ENCODE peak calls at places on chromosomes 6 and 20, in six cellular contexts. R is left lung, Y is A549, K is heart right ventricle, N is upper lobe of right lung, Z is Peyer's patch. H is an unnamed sample. For H3K9me3, the result is how much of the 10 kb centered on the place peaks cover.

GRCh38 chr20:33602826-33603590 is 59.1 kb upstream of the C20orf144 start:
- DNase-seq in R (no peak), Y (no peak), K (no peak), N (no peak), Z (no peak), H (peak)

GRCh38 chr6:6697620-6698019 is 109.1 kb downstream of the LY86 start:
- DNase-seq in R (no peak), Y (no peak), K (no peak), N (no peak), Z (no peak), H (no peak)

GRCh38 chr20:51428451-51429143 is 113.9 kb downstream of the NFATC2 start:
- DNase-seq in R (no peak), Y (no peak), K (peak), N (peak), Z (no peak), H (no peak)

GRCh38 chr6:26235240-26235730 is 129.7 kb upstream of the BTN3A2 start:
- DNase-seq in R (no peak), Y (peak), K (no peak), N (no peak), Z (no peak), H (peak)

GRCh38 chr20:21709535-21709904 is 4.1 kb downstream of the PAX1 start:
- DNase-seq in R (no peak), Y (no peak), K (no peak), N (no peak), Z (no peak), H (no peak)

GRCh38 chr6:21501815-21502214 is 91.7 kb upstream of the SOX4 start:
- DNase-seq in R (no peak), Y (no peak), K (no peak), N (no peak), Z (no peak), H (no peak)

GRCh38 chr6:2563635-2564034 is 187.1 kb downstream of the MYLK4 start:
- DNase-seq in R (no peak), Y (no peak), K (no peak), N (no peak), Z (no peak), H (peak)

GRCh38 chr6:14354919-14355572 is 237.5 kb downstream of the CD83 start:
- DNase-seq in R (no peak), Y (peak), K (peak), N (no peak), Z (no peak), H (no peak)

GRCh38 chr6:149446791-149447376 is 37.9 kb downstream of the ZC3H12D start:
- DNase-seq in R (no peak), Y (no peak), K (no peak), N (no peak), Z (no peak), H (no peak)

GRCh38 chr6:21942910-21943309 is 349.4 kb downstream of the SOX4 start:
- DNase-seq in R (no peak), Y (no peak), K (no peak), N (no peak), Z (no peak), H (no peak)

GRCh38 chr6:12174878-12175277 is 115.3 kb upstream of the EDN1 start:
- DNase-seq in R (no peak), Y (peak), K (no peak), N (no peak), Z (no peak), H (no peak)

GRCh38 chr6:143059616-143060353 is 904 bp upstream of the AIG1 start:
- DNase-seq in R (no peak), Y (peak), K (no peak), N (no peak), Z (no peak), H (peak)

GRCh38 chr20:59456342-59457132 is 147.8 kb upstream of the PHACTR3 start:
- DNase-seq in R (no peak), Y (no peak), K (no peak), N (no peak), Z (no peak), H (no peak)

GRCh38 chr20:14401479-14402138 is 64.2 kb upstream of the FLRT3 start:
- DNase-seq in R (no peak), Y (no peak), K (no peak), N (no peak), Z (no peak), H (no peak)

GRCh38 chr6:13331516-13332348 is 3.4 kb upstream of the TBC1D7 start:
- DNase-seq in R (no peak), Y (peak), K (no peak), N (no peak), Z (no peak), H (peak)

GRCh38 chr6:74671558-74672025 is 534.3 kb downstream of the COL12A1 start:
- DNase-seq in R (no peak), Y (no peak), K (no peak), N (no peak), Z (no peak), H (no peak)

GRCh38 chr6:10101551-10102252 is 313.2 kb downstream of the TFAP2A start:
- DNase-seq in R (no peak), Y (no peak), K (no peak), N (no peak), Z (no peak), H (no peak)

GRCh38 chr6:112576421-112576820 is 229.3 kb downstream of the RFPL4B start:
- DNase-seq in R (no peak), Y (no peak), K (no peak), N (no peak), Z (no peak), H (no peak)

GRCh38 chr6:151247510-151247909 is 7.7 kb downstream of the AKAP12 start:
- DNase-seq in R (no peak), Y (no peak), K (no peak), N (no peak), Z (no peak), H (no peak)

GRCh38 chr6:15026832-15027231 is 219.0 kb upstream of the JARID2 start:
- DNase-seq in R (no peak), Y (peak), K (peak), N (no peak), Z (no peak), H (no peak)

GRCh38 chr20:19249515-19249914 is 37.1 kb downstream of the SLC24A3 start:
- DNase-seq in R (no peak), Y (peak), K (no peak), N (no peak), Z (no peak), H (no peak)
- TF ChIP-seq CTCF in R (no peak), Y (peak), K (no peak), N (peak), Z (no peak), H (peak)

GRCh38 chr20:31236953-31237352 is 20.5 kb upstream of the DEFB115 start:
- DNase-seq in R (no peak), Y (no peak), K (no peak), N (no peak), Z (no peak), H (no peak)
- H3K9me3 ChIP-seq in R (half or more), Y (under half), K (half or more), N (under half), Z (under half), H (under half)

DNA sequence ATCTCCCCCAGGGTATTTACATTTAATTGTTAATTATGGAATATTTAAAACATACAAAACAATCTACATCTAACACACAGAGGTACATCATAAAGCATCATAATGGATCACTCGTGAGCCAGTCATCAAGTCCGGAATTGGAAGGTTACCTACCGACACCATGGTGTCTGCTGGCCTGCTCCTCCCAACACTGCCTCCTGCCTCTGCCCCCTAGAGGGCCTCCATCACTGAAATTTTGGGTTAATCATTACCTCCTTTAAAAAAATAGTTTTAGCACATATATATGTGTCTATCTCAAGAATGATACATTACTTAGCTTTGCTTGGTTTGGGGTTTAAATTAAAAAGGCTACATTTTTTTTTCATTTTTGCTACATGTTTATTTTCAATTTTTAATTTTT is 114.6 kb upstream of the PDE10A start:
- DNase-seq in R (no peak), Y (no peak), K (no peak), N (no peak), Z (no peak), H (no peak)
- TF ChIP-seq CTCF in R (no peak), Y (no peak), K (no peak), N (no peak), Z (no peak), H (no peak)

GRCh38 chr6:137491478-137491877 is 2.7 kb downstream of the OLIG3 start:
- DNase-seq in R (no peak), Y (no peak), K (no peak), N (no peak), Z (no peak), H (no peak)
- H3K9me3 ChIP-seq in R (under half), Y (under half), K (under half), N (under half), Z (under half), H (under half)

GRCh38 chr20:44691424-44692423 is 23.4 kb upstream of the CCN5 start:
- DNase-seq in R (no peak), Y (no peak), K (peak), N (peak), Z (no peak), H (no peak)

GRCh38 chr20:44689809-44690208 is 25.4 kb upstream of the CCN5 start:
- DNase-seq in R (no peak), Y (no peak), K (no peak), N (no peak), Z (no peak), H (no peak)

GRCh38 chr20:44690781-44691423 is 24.3 kb upstream of the CCN5 start:
- DNase-seq in R (no peak), Y (no peak), K (peak), N (no peak), Z (no peak), H (no peak)

GRCh38 chr20:44686934-44687333 is 28.2 kb upstream of the CCN5 start:
- DNase-seq in R (no peak), Y (no peak), K (no peak), N (no peak), Z (no peak), H (no peak)

DNA sequence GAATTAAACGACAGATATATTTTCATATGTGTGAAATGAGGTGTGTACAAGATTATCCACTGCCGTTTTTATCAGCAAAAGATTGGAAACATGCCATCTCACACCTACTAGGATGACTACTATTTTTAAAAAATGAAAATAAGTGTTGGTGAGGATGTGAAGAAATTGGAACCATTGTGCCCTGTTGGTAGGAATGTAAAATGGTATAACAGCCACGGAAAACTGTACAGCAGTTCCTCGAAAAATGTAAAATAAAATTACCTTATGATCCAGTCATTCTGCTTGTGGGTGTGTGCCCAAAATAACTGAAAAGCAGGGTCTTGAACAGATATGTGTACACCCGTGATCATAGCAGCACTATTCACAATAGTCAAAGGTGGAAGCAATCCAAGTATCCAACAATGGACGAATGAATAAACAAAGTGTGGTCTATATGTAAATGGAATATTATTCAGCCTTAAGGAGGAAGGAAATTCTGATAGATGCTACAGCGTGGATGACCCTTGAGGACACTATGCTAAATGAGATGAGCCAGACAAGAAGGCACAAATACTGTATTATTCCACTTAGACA is 27.0 kb upstream of the CCN5 start:
- DNase-seq in R (no peak), Y (no peak), K (no peak), N (no peak), Z (no peak), H (no peak)
- TF ChIP-seq CTCF in R (no peak), Y (no peak), K (no peak), N (no peak), Z (no peak), H (no peak)

GRCh38 chr20:56195946-56196345 is 52.6 kb upstream of the MC3R start:
- DNase-seq in R (no peak), Y (no peak), K (no peak), N (no peak), Z (no peak), H (no peak)

GRCh38 chr20:56194042-56194441 is 54.5 kb upstream of the MC3R start:
- DNase-seq in R (no peak), Y (no peak), K (no peak), N (no peak), Z (no peak), H (no peak)
- H3K9me3 ChIP-seq in R (under half), Y (under half), K (under half), N (under half), Z (under half), H (under half)

DNA sequence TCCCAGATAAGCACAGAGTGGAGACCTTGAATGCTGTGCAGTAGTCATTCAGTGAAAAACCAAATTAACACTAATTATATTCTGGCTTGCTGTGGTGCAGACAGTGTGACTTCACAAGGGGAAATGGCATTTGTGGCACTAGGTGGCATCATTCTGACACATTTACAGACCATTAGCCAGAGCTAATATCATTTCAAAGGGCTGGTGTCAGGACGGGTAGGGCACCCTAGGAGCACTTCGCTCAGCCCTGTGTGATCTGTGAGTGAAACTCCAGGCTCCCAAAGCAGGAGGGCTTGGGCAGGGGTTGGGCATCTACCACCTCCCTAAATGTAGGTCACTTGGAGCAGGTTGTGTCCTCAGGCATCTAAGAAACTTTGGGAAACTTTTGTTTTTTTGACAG is 555.8 kb downstream of the PKHD1 start:
- DNase-seq in R (peak), Y (no peak), K (no peak), N (no peak), Z (no peak), H (peak)
- TF ChIP-seq CTCF in R (no peak), Y (no peak), K (peak), N (no peak), Z (no peak), H (no peak)

DNA sequence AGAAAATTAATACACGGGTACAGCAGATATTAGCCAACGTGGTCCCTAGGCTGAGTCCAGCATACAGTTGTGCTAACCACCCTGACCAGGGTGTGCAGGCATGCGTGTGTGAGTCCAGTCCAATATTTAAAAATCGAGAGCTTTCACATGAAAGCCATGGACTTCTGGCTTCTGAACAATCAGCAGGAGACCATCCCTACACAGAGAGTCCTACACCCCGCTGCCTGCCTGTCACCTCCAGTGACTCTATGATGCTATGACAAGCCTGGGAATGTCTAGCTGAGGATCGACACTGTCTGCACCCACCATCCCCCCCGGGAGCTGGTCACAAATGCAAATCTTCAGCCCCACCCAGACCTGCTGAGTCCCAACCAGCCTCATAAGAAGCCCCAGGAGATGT is 7.9 kb downstream of the ACSS1 start:
- DNase-seq in R (no peak), Y (no peak), K (no peak), N (no peak), Z (no peak), H (no peak)
- H3K9me3 ChIP-seq in R (under half), Y (under half), K (under half), N (under half), Z (under half), H (under half)

GRCh38 chr6:132961122-132961521 is 146.8 kb downstream of the RPS12 start:
- DNase-seq in R (no peak), Y (no peak), K (no peak), N (no peak), Z (no peak), H (no peak)

GRCh38 chr6:132959927-132960326 is 145.6 kb downstream of the RPS12 start:
- DNase-seq in R (no peak), Y (no peak), K (no peak), N (no peak), Z (no peak), H (no peak)

GRCh38 chr6:132960720-132961119 is 146.4 kb downstream of the RPS12 start:
- DNase-seq in R (no peak), Y (no peak), K (no peak), N (no peak), Z (no peak), H (no peak)

GRCh38 chr6:132962936-132963579 is 148.7 kb downstream of the RPS12 start:
- DNase-seq in R (peak), Y (peak), K (peak), N (peak), Z (peak), H (peak)

GRCh38 chr6:132961610-132962009 is 147.2 kb downstream of the RPS12 start:
- DNase-seq in R (no peak), Y (no peak), K (no peak), N (no peak), Z (no peak), H (no peak)
- TF ChIP-seq CTCF in R (no peak), Y (no peak), K (no peak), N (no peak), Z (no peak), H (peak)

H was measured in MM.1S.